ENCODE peak calls at places on chromosomes 11 and 22, in ten cellular contexts. T is right lobe of liver, Q is mammary epithelial cell, J is ovary, I is tibial artery, Z is tibial nerve, D is uterus, L is thoracic aorta, V is colonic mucosa, A is left lung. K is an unnamed sample.

GRCh38 chr11:32430586-32431357 is 4.6 kb downstream of the WT1 start:
- DNase-seq in V (no peak), D (peak; percentile 54), J (peak; percentile 93), Q (no peak), A (no peak), T (no peak), I (no peak), L (no peak), Z (no peak), K (no peak)

GRCh38 chr11:15158351-15159015 is 43.8 kb downstream of the INSC start:
- DNase-seq in Z (no peak), Q (peak; percentile 42), J (no peak), D (no peak), L (no peak), T (no peak), A (no peak), I (no peak), V (no peak), K (no peak)

GRCh38 chr11:133745791-133746190 is 99.5 kb downstream of the SPATA19 start:
- DNase-seq in T (no peak), Q (no peak), A (no peak), J (no peak), V (no peak), I (no peak), L (no peak), Z (no peak), D (no peak), K (no peak)

GRCh38 chr11:2993000-2993330 is 836 bp upstream of the NAP1L4 start:
- DNase-seq in L (no peak), D (no peak), Z (no peak), J (no peak), I (no peak), T (no peak), V (no peak), Q (no peak), A (no peak), K (no peak)

GRCh38 chr11:27416568-27417176 is 53.7 kb upstream of the CCDC34 start:
- DNase-seq in T (no peak), Q (no peak), J (no peak), V (no peak), L (no peak), A (no peak), I (no peak), D (no peak), Z (no peak), K (no peak)

GRCh38 chr11:110947100-110947499 is 234.9 kb upstream of the ARHGAP20 start:
- DNase-seq in Q (no peak), V (no peak), A (no peak), T (no peak), J (no peak), L (no peak), Z (no peak), D (no peak), I (no peak), K (no peak)

GRCh38 chr11:100681064-100681502 is 6.0 kb upstream of the ARHGAP42 start:
- DNase-seq in L (no peak), Z (peak; percentile 70), I (peak; percentile 77), T (no peak), V (peak; percentile 84), A (peak; percentile 66), J (no peak), D (peak; percentile 51), Q (peak; percentile 73), K (peak; percentile 8)

GRCh38 chr11:7548659-7549283 is 35.0 kb downstream of the PPFIBP2 start:
- DNase-seq in V (peak; percentile 63), T (peak; percentile 63), J (no peak), Q (no peak), I (no peak), Z (no peak), A (no peak), L (no peak), D (no peak), K (no peak)

GRCh38 chr22:34800265-34800664 is 265.7 kb upstream of the ISX start:
- DNase-seq in L (no peak), I (no peak), A (no peak), Q (peak; percentile 51), T (no peak), V (no peak), J (no peak), Z (no peak), D (no peak), K (no peak)

GRCh38 chr22:37192741-37193140 is 4.7 kb upstream of the C1QTNF6 start:
- DNase-seq in A (no peak), D (no peak), T (no peak), L (no peak), V (no peak), J (no peak), Q (no peak), Z (no peak), I (no peak), K (no peak)

GRCh38 chr22:37187891-37188761 is at the start of gene C1QTNF6:
- DNase-seq in A (no peak), I (no peak), J (peak; percentile 72), Z (no peak), T (no peak), L (no peak), Q (peak; percentile 52), V (peak; percentile 65), D (peak; percentile 57), K (no peak)

GRCh38 chr22:37192232-37192631 is 4.2 kb upstream of the C1QTNF6 start:
- DNase-seq in L (no peak), V (no peak), A (no peak), I (no peak), D (no peak), Z (no peak), J (no peak), Q (no peak), T (no peak), K (no peak)

GRCh38 chr22:37189011-37189466 is 992 bp upstream of the C1QTNF6 start:
- DNase-seq in D (no peak), L (no peak), I (no peak), T (no peak), Z (no peak), Q (peak; percentile 62), A (no peak), J (no peak), V (no peak), K (no peak)

DNA sequence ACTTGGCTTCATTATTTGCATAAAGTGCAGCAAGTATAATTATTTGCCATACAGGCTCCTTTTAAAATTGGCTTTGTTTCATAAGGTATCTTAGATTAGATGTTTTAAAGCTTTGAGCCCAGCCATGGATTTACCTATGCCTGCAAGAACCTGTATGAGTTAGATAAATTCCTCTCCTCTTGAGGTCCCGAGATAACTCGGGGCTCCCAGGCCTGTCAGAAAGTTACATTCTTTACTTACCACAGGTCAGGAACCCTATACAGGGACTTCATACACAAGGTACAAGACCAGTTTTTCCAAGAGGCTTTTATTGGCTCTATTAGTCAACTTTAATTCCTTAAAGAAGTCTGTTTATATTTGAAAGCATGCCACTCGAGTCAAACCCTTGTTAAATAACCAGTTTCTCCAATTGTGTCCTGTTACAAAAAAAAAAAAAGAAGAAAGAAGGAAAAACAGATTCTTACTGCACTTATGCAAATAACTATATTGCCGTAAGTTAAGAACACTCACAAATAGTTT is 2.3 kb upstream of the C1QTNF6 start:
- DNase-seq in D (no peak), V (no peak), J (no peak), Q (peak; percentile 17), A (no peak), Z (no peak), T (no peak), L (no peak), I (no peak), K (no peak)
- H3K4me1 ChIP-seq in D (peaks cover 12% of the 10 kb centered on the region), V (peaks cover 18% of the 10 kb centered on the region), J (peaks cover 13% of the 10 kb centered on the region), Q (peaks cover 33% of the 10 kb centered on the region), A (peaks cover 39% of the 10 kb centered on the region), Z (peaks cover 30% of the 10 kb centered on the region), T (no peaks in the 10 kb centered on the region), L (peaks cover 24% of the 10 kb centered on the region), I (no peaks in the 10 kb centered on the region), K (peaks cover 58% of the 10 kb centered on the region)

GRCh38 chr22:22111267-22111751 is 128.7 kb upstream of the TOP3B start:
- DNase-seq in J (no peak), D (no peak), V (no peak), Z (no peak), A (no peak), I (no peak), Q (peak; percentile 98), L (no peak), T (no peak), K (no peak)

GRCh38 chr22:22110548-22111266 is 128.1 kb upstream of the TOP3B start:
- DNase-seq in Z (no peak), V (no peak), D (no peak), A (no peak), J (peak; percentile 71), T (no peak), Q (peak; percentile 93), L (no peak), I (no peak), K (no peak)

GRCh38 chr22:22112533-22113294 is 130.1 kb upstream of the TOP3B start:
- DNase-seq in A (no peak), V (no peak), D (no peak), Z (no peak), T (no peak), J (no peak), Q (no peak), I (no peak), L (no peak), K (no peak)

GRCh38 chr22:22111983-22112382 is 129.4 kb upstream of the TOP3B start:
- DNase-seq in T (no peak), Z (no peak), A (no peak), J (no peak), D (no peak), I (no peak), L (no peak), V (no peak), Q (no peak), K (no peak)

GRCh38 chr22:22113701-22114100 is 130.9 kb upstream of the VPREB1 start:
- DNase-seq in A (no peak), D (no peak), Q (no peak), I (no peak), J (no peak), Z (no peak), L (no peak), T (no peak), V (no peak), K (no peak)
- H3K27ac ChIP-seq in A (no peak overlapping the region), D (no peak overlapping the region), Q (no peak overlapping the region), I (no peak overlapping the region), J (no peak overlapping the region), Z (no peak overlapping the region), L (no peak overlapping the region), T (no peak overlapping the region), V (no peak overlapping the region), K (no peak overlapping the region)

GRCh38 chr22:23294221-23294620 is 113.9 kb downstream of the BCR start:
- DNase-seq in Q (no peak), A (no peak), T (no peak), I (no peak), J (no peak), Z (no peak), V (no peak), L (no peak), D (no peak), K (no peak)
- H3K9me3 ChIP-seq in Q (no peaks in the 10 kb centered on the region), A (no peaks in the 10 kb centered on the region), T (no peaks in the 10 kb centered on the region), I (no peaks in the 10 kb centered on the region), J (no peaks in the 10 kb centered on the region), Z (no peaks in the 10 kb centered on the region), V (no peaks in the 10 kb centered on the region), L (no peaks in the 10 kb centered on the region), D (no peaks in the 10 kb centered on the region), K (no peaks in the 10 kb centered on the region)

GRCh38 chr11:67464411-67465189 is 4.5 kb downstream of the TMEM134 start:
- DNase-seq in D (peak; percentile 82), Q (peak; percentile 73), V (peak; percentile 95), T (peak; percentile 95), A (peak; percentile 93), J (peak; percentile 88), I (peak; percentile 85), Z (peak; percentile 89), L (peak; percentile 45), K (peak; percentile 90)
- H3K4me1 ChIP-seq in D (peaks cover 6% of the 10 kb centered on the region), Q (peaks cover 26% of the 10 kb centered on the region), V (peaks cover 18% of the 10 kb centered on the region), T (no peaks in the 10 kb centered on the region), A (peaks cover 47% of the 10 kb centered on the region), J (peaks cover 7% of the 10 kb centered on the region), I (no peaks in the 10 kb centered on the region), Z (peaks cover 27% of the 10 kb centered on the region), L (peaks cover 10% of the 10 kb centered on the region), K (peaks cover 39% of the 10 kb centered on the region)

GRCh38 chr22:32853662-32854061 is 52.2 kb downstream of the TIMP3 start:
- DNase-seq in D (no peak), V (no peak), Z (no peak), J (no peak), T (no peak), Q (no peak), I (no peak), A (no peak), L (no peak), K (no peak)
- H3K27ac ChIP-seq in D (peak overlapping the region; percentile 76), V (no peak overlapping the region), Z (no peak overlapping the region), J (no peak overlapping the region), T (no peak overlapping the region), Q (no peak overlapping the region), I (peak overlapping the region; percentile 78), A (no peak overlapping the region), L (peak overlapping the region; percentile 81), K (no peak overlapping the region)

K was measured in CD8-positive, alpha-beta memory T cell.